ENCODE peak calls at places on chromosome 19, in nine cellular contexts. X is activated CD8-positive, alpha-beta memory T cell treated with anti-CD3 and anti-CD28 coated beads for 48 hours; H is AG09309; P is AML-193; E is SK-N-SH; N is thyroid gland; Z is CD8-positive, alpha-beta T cell; G is NCI-H1930; D is cardiac muscle cell. B is an unnamed sample.
A peak's percentile ranks its signal among the peaks of the same experiment; 100 is the strongest.

GRCh38 chr19:33904681-33905080 is 108.0 kb downstream of the KCTD15 start:
- DNase-seq in E (peak; percentile 40), N (peak; percentile 27), D (peak; percentile 52), Z (no peak), H (no peak), X (no peak), G (no peak), P (no peak), B (no peak)

GRCh38 chr19:39858541-39858940 is 12.4 kb upstream of the FBL start:
- DNase-seq in H (no peak), E (no peak), P (no peak), Z (no peak), D (no peak), X (no peak), G (no peak), N (no peak), B (peak; percentile 22)

GRCh38 chr19:23698711-23699520 is 11.9 kb upstream of the ZNF675 start:
- DNase-seq in Z (no peak), E (peak; percentile 42), X (no peak), N (peak; percentile 42), H (no peak), G (no peak), D (no peak), P (no peak), B (no peak)

GRCh38 chr19:17160908-17161307 is 54.2 kb upstream of the USE1 start:
- DNase-seq in H (no peak), E (no peak), P (no peak), Z (peak; percentile 51), N (no peak), X (no peak), G (no peak), D (no peak), B (no peak)

GRCh38 chr19:39752390-39752789 is 14.6 kb upstream of the CLC start:
- DNase-seq in N (no peak), P (no peak), X (no peak), D (no peak), H (no peak), G (no peak), E (no peak), Z (no peak), B (no peak)

GRCh38 chr19:30883071-30883470 is 466.2 kb downstream of the TSHZ3 start:
- DNase-seq in N (no peak), E (no peak), G (no peak), D (no peak), X (no peak), P (no peak), H (no peak), Z (no peak), B (no peak)

GRCh38 chr19:56119585-56119978 is 1.5 kb downstream of the ZNF787 start:
- DNase-seq in G (no peak), H (no peak), N (no peak), Z (no peak), P (no peak), E (peak; percentile 61), X (no peak), D (no peak), B (peak; percentile 12)

GRCh38 chr19:34468400-34468799 is 13.2 kb upstream of the WTIP start:
- DNase-seq in N (no peak), E (no peak), Z (no peak), D (no peak), G (no peak), X (no peak), H (no peak), P (no peak), B (peak; percentile 22)

GRCh38 chr19:47726467-47726866 is 13.2 kb downstream of the EHD2 start:
- DNase-seq in E (no peak), P (no peak), X (no peak), N (no peak), G (no peak), D (peak; percentile 78), H (no peak), Z (no peak), B (no peak)

GRCh38 chr19:29404015-29404414 is 121.8 kb upstream of the VSTM2B start:
- DNase-seq in P (no peak), X (no peak), N (no peak), Z (no peak), E (no peak), G (no peak), D (no peak), H (no peak), B (no peak)

GRCh38 chr19:45408121-45408520 is 1.7 kb downstream of the POLR1G start:
- DNase-seq in H (no peak), G (no peak), X (no peak), Z (no peak), D (no peak), E (no peak), N (no peak), P (no peak), B (no peak)

GRCh38 chr19:47006496-47006895 is 13.1 kb upstream of the NPAS1 start:
- DNase-seq in Z (no peak), P (no peak), H (no peak), G (no peak), D (no peak), N (no peak), E (no peak), X (no peak), B (no peak)

GRCh38 chr19:1855828-1856255 is 7.5 kb downstream of the KLF16 start:
- DNase-seq in H (no peak), Z (no peak), P (no peak), N (no peak), X (no peak), D (no peak), G (no peak), E (no peak), B (no peak)

GRCh38 chr19:50489461-50490011 is 12.9 kb upstream of the GARIN5A start:
- DNase-seq in G (no peak), P (no peak), Z (no peak), X (no peak), N (no peak), H (no peak), D (no peak), E (no peak), B (no peak)

GRCh38 chr19:873084-874019 is 13.9 kb downstream of the CFD start:
- DNase-seq in X (no peak), E (peak; percentile 68), G (no peak), P (no peak), N (peak; percentile 26), D (peak; percentile 80), H (no peak), Z (peak; percentile 85), B (peak; percentile 39)

GRCh38 chr19:15402411-15403150 is 16.2 kb downstream of the AKAP8L start:
- DNase-seq in Z (no peak), E (no peak), P (no peak), X (no peak), D (no peak), H (no peak), G (no peak), N (no peak), B (no peak)

GRCh38 chr19:33192010-33192409 is 2.1 kb upstream of the LRP3 start:
- DNase-seq in E (peak; percentile 38), N (no peak), G (no peak), Z (no peak), X (no peak), P (no peak), D (no peak), H (no peak), B (peak; percentile 30)